ENCODE peak calls at places on chromosome 5, in six cellular contexts. One of them, this sample, is unnamed.
A peak's percentile ranks its signal among the peaks of the same experiment; 100 is the strongest.

GRCh38 chr5:34016243-34016642 is 8.4 kb upstream of the AMACR start:
- DNase-seq in neuronal stem cell: no peak
- DNase-seq in SJSA1: no peak
- DNase-seq in PC-9: no peak
- DNase-seq in heart left ventricle: no peak
- DNase-seq in astrocyte: no peak
- DNase-seq in this sample: no peak

GRCh38 chr5:105581988-105582690 is 2019.5 kb upstream of the NUDT12 start:
- DNase-seq in SJSA1: no peak
- DNase-seq in neuronal stem cell: no peak
- DNase-seq in astrocyte: no peak
- DNase-seq in PC-9: no peak
- DNase-seq in heart left ventricle: no peak
- DNase-seq in this sample: no peak

GRCh38 chr5:56951131-56951945 is 585 bp downstream of the MIER3 start:
- DNase-seq in heart left ventricle: peak; percentile 27
- DNase-seq in PC-9: no peak
- DNase-seq in neuronal stem cell: peak; percentile 63
- DNase-seq in astrocyte: no peak
- DNase-seq in SJSA1: peak; percentile 45
- DNase-seq in this sample: no peak

GRCh38 chr5:51651889-51652288 is 268.6 kb downstream of the ISL1 start:
- DNase-seq in neuronal stem cell: no peak
- DNase-seq in heart left ventricle: no peak
- DNase-seq in SJSA1: peak; percentile 49
- DNase-seq in astrocyte: peak; percentile 12
- DNase-seq in PC-9: peak; percentile 35
- DNase-seq in this sample: peak; percentile 74

GRCh38 chr5:175381116-175381515 is 62.9 kb downstream of the DRD1 start:
- DNase-seq in neuronal stem cell: no peak
- DNase-seq in SJSA1: no peak
- DNase-seq in astrocyte: no peak
- DNase-seq in PC-9: no peak
- DNase-seq in heart left ventricle: no peak
- DNase-seq in this sample: no peak

GRCh38 chr5:136064510-136064909 is 35.7 kb downstream of the TGFBI start:
- DNase-seq in neuronal stem cell: no peak
- DNase-seq in PC-9: no peak
- DNase-seq in SJSA1: no peak
- DNase-seq in heart left ventricle: no peak
- DNase-seq in astrocyte: peak; percentile 40
- DNase-seq in this sample: peak; percentile 15

GRCh38 chr5:145499483-145499882 is 335.7 kb downstream of the PRELID2 start:
- DNase-seq in SJSA1: no peak
- DNase-seq in PC-9: no peak
- DNase-seq in neuronal stem cell: no peak
- DNase-seq in astrocyte: no peak
- DNase-seq in heart left ventricle: no peak
- DNase-seq in this sample: no peak

GRCh38 chr5:167574381-167574780 is 717.1 kb upstream of the WWC1 start:
- DNase-seq in astrocyte: no peak
- DNase-seq in PC-9: no peak
- DNase-seq in heart left ventricle: no peak
- DNase-seq in neuronal stem cell: no peak
- DNase-seq in SJSA1: no peak
- DNase-seq in this sample: no peak

GRCh38 chr5:76867827-76868693 is 18.2 kb downstream of the S100Z start:
- DNase-seq in neuronal stem cell: peak; percentile 57
- DNase-seq in PC-9: peak; percentile 94
- DNase-seq in astrocyte: peak; percentile 30
- DNase-seq in heart left ventricle: peak; percentile 59
- DNase-seq in SJSA1: peak; percentile 50
- DNase-seq in this sample: peak; percentile 75

GRCh38 chr5:26031481-26031880 is 1006.9 kb downstream of the CDH9 start:
- DNase-seq in heart left ventricle: no peak
- DNase-seq in SJSA1: no peak
- DNase-seq in PC-9: no peak
- DNase-seq in astrocyte: no peak
- DNase-seq in neuronal stem cell: no peak
- DNase-seq in this sample: no peak

GRCh38 chr5:90191352-90192045 is 218.1 kb downstream of the CETN3 start:
- DNase-seq in neuronal stem cell: no peak
- DNase-seq in astrocyte: no peak
- DNase-seq in PC-9: no peak
- DNase-seq in heart left ventricle: no peak
- DNase-seq in SJSA1: no peak
- DNase-seq in this sample: no peak

GRCh38 chr5:140146523-140146842 is 20.7 kb downstream of the IGIP start:
- DNase-seq in astrocyte: no peak
- DNase-seq in SJSA1: no peak
- DNase-seq in neuronal stem cell: no peak
- DNase-seq in PC-9: no peak
- DNase-seq in heart left ventricle: no peak
- DNase-seq in this sample: no peak

GRCh38 chr5:131640043-131640856 is 5.2 kb upstream of the RAPGEF6 start:
- DNase-seq in neuronal stem cell: no peak
- DNase-seq in astrocyte: peak; percentile 28
- DNase-seq in PC-9: no peak
- DNase-seq in heart left ventricle: no peak
- DNase-seq in SJSA1: no peak
- DNase-seq in this sample: peak; percentile 37

GRCh38 chr5:131994533-131995226 is 16.8 kb downstream of the ACSL6 start:
- DNase-seq in neuronal stem cell: no peak
- DNase-seq in heart left ventricle: no peak
- DNase-seq in PC-9: no peak
- DNase-seq in astrocyte: no peak
- DNase-seq in SJSA1: no peak
- DNase-seq in this sample: no peak

GRCh38 chr5:147688965-147689364 is 93.6 kb downstream of the JAKMIP2 start:
- DNase-seq in astrocyte: peak; percentile 62
- DNase-seq in heart left ventricle: no peak
- DNase-seq in SJSA1: no peak
- DNase-seq in neuronal stem cell: no peak
- DNase-seq in PC-9: no peak
- DNase-seq in this sample: no peak

GRCh38 chr5:141914154-141914743 is 9.4 kb upstream of the DELE1 start:
- DNase-seq in heart left ventricle: peak; percentile 51
- DNase-seq in SJSA1: peak; percentile 16
- DNase-seq in PC-9: no peak
- DNase-seq in astrocyte: no peak
- DNase-seq in neuronal stem cell: peak; percentile 36
- DNase-seq in this sample: no peak

GRCh38 chr5:74166064-74166463 is 474.5 kb downstream of the ENC1 start:
- DNase-seq in heart left ventricle: no peak
- DNase-seq in neuronal stem cell: no peak
- DNase-seq in astrocyte: peak; percentile 61
- DNase-seq in PC-9: no peak
- DNase-seq in SJSA1: peak; percentile 25
- DNase-seq in this sample: no peak

GRCh38 chr5:150621301-150621700 is 19.2 kb upstream of the SYNPO start:
- DNase-seq in neuronal stem cell: no peak
- DNase-seq in SJSA1: no peak
- DNase-seq in PC-9: no peak
- DNase-seq in heart left ventricle: no peak
- DNase-seq in astrocyte: no peak
- DNase-seq in this sample: no peak

GRCh38 chr5:10502578-10502977 is 60.9 kb downstream of the ROPN1L start:
- DNase-seq in heart left ventricle: no peak
- DNase-seq in SJSA1: no peak
- DNase-seq in astrocyte: no peak
- DNase-seq in PC-9: no peak
- DNase-seq in neuronal stem cell: no peak
- DNase-seq in this sample: no peak

GRCh38 chr5:149489605-149490037 is 61.6 kb downstream of the CSNK1A1 start:
- DNase-seq in heart left ventricle: peak; percentile 37
- DNase-seq in astrocyte: peak; percentile 42
- DNase-seq in PC-9: no peak
- DNase-seq in SJSA1: peak; percentile 28
- DNase-seq in neuronal stem cell: no peak
- DNase-seq in this sample: peak; percentile 57

GRCh38 chr5:54760182-54760935 is 225.0 kb downstream of the ESM1 start:
- DNase-seq in neuronal stem cell: no peak
- DNase-seq in PC-9: no peak
- DNase-seq in heart left ventricle: no peak
- DNase-seq in SJSA1: no peak
- DNase-seq in astrocyte: no peak
- DNase-seq in this sample: peak; percentile 38

GRCh38 chr5:17190242-17190778 is 27.1 kb upstream of the BASP1 start:
- DNase-seq in PC-9: peak; percentile 57
- DNase-seq in neuronal stem cell: peak; percentile 61
- DNase-seq in SJSA1: peak; percentile 89
- DNase-seq in astrocyte: peak; percentile 54
- DNase-seq in heart left ventricle: peak; percentile 12
- DNase-seq in this sample: peak; percentile 90

GRCh38 chr5:114363837-114364236 is 2.0 kb downstream of the KCNN2 start:
- DNase-seq in neuronal stem cell: peak; percentile 8
- DNase-seq in SJSA1: no peak
- DNase-seq in heart left ventricle: no peak
- DNase-seq in PC-9: no peak
- DNase-seq in astrocyte: no peak
- DNase-seq in this sample: no peak

GRCh38 chr5:31706186-31706585 is 67.3 kb downstream of the PDZD2 start:
- DNase-seq in heart left ventricle: no peak
- DNase-seq in PC-9: peak; percentile 31
- DNase-seq in neuronal stem cell: no peak
- DNase-seq in SJSA1: no peak
- DNase-seq in astrocyte: no peak
- DNase-seq in this sample: no peak

GRCh38 chr5:60540855-60541805 is 158.8 kb downstream of the DEPDC1B start:
- DNase-seq in SJSA1: no peak
- DNase-seq in neuronal stem cell: no peak
- DNase-seq in astrocyte: peak; percentile 54
- DNase-seq in heart left ventricle: peak; percentile 40
- DNase-seq in PC-9: no peak
- DNase-seq in this sample: no peak

GRCh38 chr5:39256472-39256871 is 37.1 kb upstream of the FYB1 start:
- DNase-seq in PC-9: peak; percentile 80
- DNase-seq in SJSA1: peak; percentile 83
- DNase-seq in neuronal stem cell: no peak
- DNase-seq in heart left ventricle: no peak
- DNase-seq in astrocyte: peak; percentile 72
- DNase-seq in this sample: peak; percentile 86

GRCh38 chr5:66246621-66247020 is 102.5 kb downstream of the SREK1 start:
- DNase-seq in neuronal stem cell: no peak
- DNase-seq in SJSA1: peak; percentile 44
- DNase-seq in astrocyte: peak; percentile 78
- DNase-seq in PC-9: peak; percentile 2
- DNase-seq in heart left ventricle: no peak
- DNase-seq in this sample: peak; percentile 45

GRCh38 chr5:65907138-65907537 is 19.2 kb upstream of the ERBIN start:
- DNase-seq in heart left ventricle: no peak
- DNase-seq in PC-9: peak; percentile 71
- DNase-seq in SJSA1: no peak
- DNase-seq in astrocyte: peak; percentile 67
- DNase-seq in neuronal stem cell: no peak
- DNase-seq in this sample: peak; percentile 59

GRCh38 chr5:84017704-84018240 is 297.1 kb upstream of the HAPLN1 start:
- DNase-seq in heart left ventricle: no peak
- DNase-seq in SJSA1: no peak
- DNase-seq in PC-9: no peak
- DNase-seq in neuronal stem cell: no peak
- DNase-seq in astrocyte: peak; percentile 27
- DNase-seq in this sample: peak; percentile 76

GRCh38 chr5:134873494-134873893 is 677 bp upstream of the TXNDC15 start:
- DNase-seq in neuronal stem cell: no peak
- DNase-seq in astrocyte: no peak
- DNase-seq in SJSA1: no peak
- DNase-seq in PC-9: no peak
- DNase-seq in heart left ventricle: no peak
- DNase-seq in this sample: no peak

GRCh38 chr5:178784391-178784790 is 53.9 kb upstream of the ZNF354A start:
- DNase-seq in PC-9: no peak
- DNase-seq in SJSA1: no peak
- DNase-seq in heart left ventricle: no peak
- DNase-seq in astrocyte: no peak
- DNase-seq in neuronal stem cell: no peak
- DNase-seq in this sample: peak; percentile 26
- H3K4me1 ChIP-seq in PC-9: peaks cover 23% of the 10 kb centered on the region
- H3K4me1 ChIP-seq in SJSA1: no peaks in the 10 kb centered on the region
- H3K4me1 ChIP-seq in heart left ventricle: no peaks in the 10 kb centered on the region
- H3K4me1 ChIP-seq in astrocyte: no peaks in the 10 kb centered on the region
- H3K4me1 ChIP-seq in neuronal stem cell: no peaks in the 10 kb centered on the region
- H3K4me1 ChIP-seq in this sample: peaks cover 43% of the 10 kb centered on the region

DNA sequence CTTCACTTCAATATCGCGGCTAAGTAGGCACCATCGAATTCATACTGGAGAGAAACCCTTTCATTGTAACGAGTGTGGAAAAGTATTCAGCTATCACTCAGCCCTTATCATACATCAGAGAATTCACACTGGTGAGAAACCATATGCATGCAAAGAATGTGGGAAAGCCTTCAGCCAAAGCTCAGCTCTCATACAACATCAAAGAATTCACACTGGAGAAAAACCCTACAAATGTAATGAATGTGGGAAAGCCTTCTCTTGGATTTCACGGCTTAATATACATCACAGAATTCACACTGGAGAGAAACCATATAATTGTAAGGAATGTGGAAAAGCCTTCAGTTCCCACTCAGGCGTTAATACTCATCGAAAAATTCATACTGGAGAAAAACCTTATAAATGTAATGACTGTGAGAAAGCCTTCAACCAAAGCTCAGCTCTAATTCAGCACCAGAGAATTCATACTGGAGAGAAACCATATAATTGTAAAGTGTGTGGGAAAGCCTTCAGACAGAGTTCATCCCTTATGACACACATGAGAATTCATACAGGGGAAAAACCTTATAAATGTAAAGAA is 9.5 kb downstream of the ZNF879 start:
- DNase-seq in astrocyte: no peak
- DNase-seq in SJSA1: no peak
- DNase-seq in neuronal stem cell: no peak
- DNase-seq in PC-9: no peak
- DNase-seq in heart left ventricle: no peak
- DNase-seq in this sample: no peak
- H3K4me1 ChIP-seq in astrocyte: no peaks in the 10 kb centered on the region
- H3K4me1 ChIP-seq in SJSA1: no peaks in the 10 kb centered on the region
- H3K4me1 ChIP-seq in neuronal stem cell: no peaks in the 10 kb centered on the region
- H3K4me1 ChIP-seq in PC-9: no peaks in the 10 kb centered on the region
- H3K4me1 ChIP-seq in heart left ventricle: no peaks in the 10 kb centered on the region
- H3K4me1 ChIP-seq in this sample: no peaks in the 10 kb centered on the region

GRCh38 chr5:43608406-43608805 is 5.4 kb downstream of the NNT start:
- DNase-seq in PC-9: no peak
- DNase-seq in heart left ventricle: no peak
- DNase-seq in neuronal stem cell: no peak
- DNase-seq in SJSA1: no peak
- DNase-seq in astrocyte: no peak
- DNase-seq in this sample: no peak
- H3K4me1 ChIP-seq in PC-9: peaks cover 5% of the 10 kb centered on the region
- H3K4me1 ChIP-seq in heart left ventricle: peaks cover 3% of the 10 kb centered on the region
- H3K4me1 ChIP-seq in neuronal stem cell: peaks cover 7% of the 10 kb centered on the region
- H3K4me1 ChIP-seq in SJSA1: peaks cover 8% of the 10 kb centered on the region
- H3K4me1 ChIP-seq in astrocyte: peaks cover 10% of the 10 kb centered on the region
- H3K4me1 ChIP-seq in this sample: peaks cover 2% of the 10 kb centered on the region

GRCh38 chr5:24864244-24864643 is 219.5 kb upstream of the CDH10 start:
- DNase-seq in neuronal stem cell: no peak
- DNase-seq in astrocyte: no peak
- DNase-seq in SJSA1: no peak
- DNase-seq in PC-9: no peak
- DNase-seq in heart left ventricle: no peak
- DNase-seq in this sample: no peak

GRCh38 chr5:24862117-24862516 is 217.3 kb upstream of the CDH10 start:
- DNase-seq in PC-9: no peak
- DNase-seq in heart left ventricle: no peak
- DNase-seq in SJSA1: no peak
- DNase-seq in neuronal stem cell: no peak
- DNase-seq in astrocyte: no peak
- DNase-seq in this sample: no peak
- H3K4me1 ChIP-seq in PC-9: no peaks in the 10 kb centered on the region
- H3K4me1 ChIP-seq in heart left ventricle: no peaks in the 10 kb centered on the region
- H3K4me1 ChIP-seq in SJSA1: no peaks in the 10 kb centered on the region
- H3K4me1 ChIP-seq in neuronal stem cell: no peaks in the 10 kb centered on the region
- H3K4me1 ChIP-seq in astrocyte: no peaks in the 10 kb centered on the region
- H3K4me1 ChIP-seq in this sample: no peaks in the 10 kb centered on the region